ENCODE peak calls at places on chromosomes 2 and 18, in six cellular contexts. U is neuronal stem cell, Z is IMR-90, X is H1, S is trophoblast cell, I is mesenchymal stem cell. R is an unnamed sample.

GRCh38 chr18:79944746-79945117 is 6.7 kb downstream of the SLC66A2 start:
- DNase-seq in U (no peak), Z (no peak), X (no peak), S (no peak), I (no peak), R (peak; percentile 11)

GRCh38 chr2:124254621-124255020 is 229.5 kb downstream of the CNTNAP5 start:
- DNase-seq in U (no peak), Z (peak; percentile 21), X (no peak), S (no peak), I (peak; percentile 1), R (no peak)

GRCh38 chr18:78213365-78213994 is 766.1 kb upstream of the SALL3 start:
- DNase-seq in U (no peak), Z (no peak), X (no peak), S (no peak), I (no peak), R (no peak)

GRCh38 chr2:217906787-217907186 is 96.0 kb downstream of the TNS1 start:
- DNase-seq in U (no peak), Z (no peak), X (no peak), S (no peak), I (no peak), R (no peak)

GRCh38 chr2:126038901-126039300 is 617.1 kb upstream of the GYPC start:
- DNase-seq in U (no peak), Z (no peak), X (no peak), S (no peak), I (no peak), R (no peak)

GRCh38 chr2:105104208-105104731 is 66.4 kb downstream of the MRPS9 start:
- DNase-seq in U (no peak), Z (peak; percentile 82), X (no peak), S (no peak), I (no peak), R (no peak)

GRCh38 chr18:21786526-21786925 is 45.9 kb downstream of the MIB1 start:
- DNase-seq in U (no peak), Z (no peak), X (no peak), S (no peak), I (no peak), R (no peak)

GRCh38 chr2:63976125-63976510 is 43.1 kb downstream of the VPS54 start:
- DNase-seq in U (no peak), Z (no peak), X (no peak), S (no peak), I (no peak), R (no peak)

GRCh38 chr2:55923091-55923977 is at the start of gene EFEMP1:
- DNase-seq in U (peak; percentile 79), Z (peak; percentile 62), X (no peak), S (peak; percentile 17), I (peak; percentile 73), R (peak; percentile 75)

GRCh38 chr2:145563752-145564615 is 1044.1 kb upstream of the ZEB2 start:
- DNase-seq in U (no peak), Z (peak; percentile 72), X (no peak), S (no peak), I (peak; percentile 24), R (no peak)

GRCh38 chr2:70935468-70936164 is at the start of gene ATP6V1B1:
- DNase-seq in U (no peak), Z (no peak), X (no peak), S (no peak), I (no peak), R (peak; percentile 66)

GRCh38 chr2:10188211-10188610 is 65.7 kb downstream of the RRM2 start:
- DNase-seq in U (no peak), Z (peak; percentile 44), X (no peak), S (no peak), I (peak; percentile 54), R (no peak)

GRCh38 chr2:106172649-106173048 is 21.5 kb downstream of the UXS1 start:
- DNase-seq in U (no peak), Z (no peak), X (no peak), S (peak; percentile 41), I (no peak), R (no peak)

GRCh38 chr2:218888341-218888740 is 7.7 kb downstream of the WNT10A start:
- DNase-seq in U (no peak), Z (no peak), X (no peak), S (no peak), I (no peak), R (no peak)

GRCh38 chr2:239804161-239805042 is 220.7 kb downstream of the NDUFA10 start:
- DNase-seq in U (no peak), Z (no peak), X (no peak), S (no peak), I (no peak), R (peak; percentile 11)

GRCh38 chr2:190468814-190469569 is 60.8 kb downstream of the MFSD6 start:
- DNase-seq in U (no peak), Z (peak; percentile 99), X (no peak), S (no peak), I (peak; percentile 89), R (no peak)

GRCh38 chr2:121605820-121606733 is 43.2 kb downstream of the CLASP1 start:
- DNase-seq in U (no peak), Z (peak; percentile 10), X (no peak), S (peak; percentile 9), I (no peak), R (no peak)

GRCh38 chr2:54092940-54093339 is 22.5 kb upstream of the ACYP2 start:
- DNase-seq in U (no peak), Z (no peak), X (no peak), S (no peak), I (no peak), R (no peak)

GRCh38 chr18:60377778-60378469 is 5.3 kb upstream of the MC4R start:
- DNase-seq in U (no peak), Z (no peak), X (no peak), S (no peak), I (no peak), R (no peak)

GRCh38 chr18:12779456-12779855 is 76.6 kb downstream of the PSMG2 start:
- DNase-seq in U (no peak), Z (no peak), X (no peak), S (no peak), I (no peak), R (no peak)

GRCh38 chr2:198054299-198054698 is 249.9 kb downstream of the PLCL1 start:
- DNase-seq in U (peak; percentile 15), Z (peak; percentile 37), X (peak; percentile 13), S (peak; percentile 17), I (peak; percentile 47), R (peak; percentile 51)

GRCh38 chr18:64244571-64244970 is 95.7 kb upstream of the LINC00305 start:
- DNase-seq in U (no peak), Z (no peak), X (no peak), S (no peak), I (no peak), R (peak; percentile 44)

GRCh38 chr2:63257473-63257872 is 206.8 kb downstream of the OTX1 start:
- DNase-seq in U (no peak), Z (no peak), X (no peak), S (no peak), I (no peak), R (no peak)

GRCh38 chr2:154425999-154426398 is 272.5 kb upstream of the KCNJ3 start:
- DNase-seq in U (no peak), Z (no peak), X (no peak), S (no peak), I (no peak), R (no peak)

GRCh38 chr18:2442726-2443275 is 128.5 kb downstream of the METTL4 start:
- DNase-seq in U (no peak), Z (peak; percentile 8), X (no peak), S (peak; percentile 49), I (no peak), R (no peak)

GRCh38 chr2:234674781-234675201 is 177.9 kb upstream of the ARL4C start:
- DNase-seq in U (no peak), Z (peak; percentile 81), X (no peak), S (peak; percentile 22), I (peak; percentile 81), R (no peak)

GRCh38 chr2:220445429-220446105 is 818.1 kb downstream of the SLC4A3 start:
- DNase-seq in U (no peak), Z (peak; percentile 26), X (no peak), S (peak; percentile 1), I (no peak), R (no peak)

GRCh38 chr2:200439981-200440380 is 69.9 kb downstream of the KCTD18 start:
- DNase-seq in U (no peak), Z (no peak), X (no peak), S (no peak), I (no peak), R (no peak)

GRCh38 chr18:73684651-73685050 is 463.0 kb downstream of the FBXO15 start:
- DNase-seq in U (no peak), Z (peak; percentile 78), X (no peak), S (no peak), I (peak; percentile 26), R (no peak)

GRCh38 chr2:191845248-191845715 is 1.6 kb downstream of the CAVIN2 start:
- DNase-seq in U (no peak), Z (no peak), X (no peak), S (no peak), I (no peak), R (peak; percentile 51)

GRCh38 chr2:189287363-189287762 is 107.8 kb upstream of the COL5A2 start:
- DNase-seq in U (no peak), Z (no peak), X (no peak), S (no peak), I (no peak), R (no peak)
- H2BK120ac ChIP-seq in U (no peak overlapping the region), Z (peak overlapping the region; percentile 97), X (no peak overlapping the region), S (no peak overlapping the region), I (no peak overlapping the region), R (no peak overlapping the region)

GRCh38 chr2:80560298-80560697 is 255.7 kb upstream of the LRRTM1 start:
- DNase-seq in U (no peak), Z (no peak), X (no peak), S (no peak), I (peak; percentile 23), R (no peak)
- H4K91ac ChIP-seq in U (no peak overlapping the region), Z (no peak overlapping the region), X (no peak overlapping the region), S (no peak overlapping the region), I (no peak overlapping the region), R (no peak overlapping the region)

GRCh38 chr2:237593036-237593435 is 2.5 kb upstream of the RAB17 start:
- DNase-seq in U (no peak), Z (no peak), X (no peak), S (peak; percentile 75), I (no peak), R (no peak)

GRCh38 chr2:237593596-237594310 is 3.2 kb upstream of the RAB17 start:
- DNase-seq in U (no peak), Z (no peak), X (no peak), S (no peak), I (no peak), R (no peak)

GRCh38 chr2:237591379-237591881 is 896 bp upstream of the RAB17 start:
- DNase-seq in U (no peak), Z (no peak), X (no peak), S (peak; percentile 98), I (no peak), R (no peak)

GRCh38 chr2:237591021-237591370 is 462 bp upstream of the RAB17 start:
- DNase-seq in U (no peak), Z (no peak), X (no peak), S (peak; percentile 53), I (no peak), R (peak; percentile 93)

GRCh38 chr2:237592425-237592980 is 2.0 kb upstream of the RAB17 start:
- DNase-seq in U (no peak), Z (no peak), X (no peak), S (peak; percentile 53), I (no peak), R (no peak)
- H2BK120ac ChIP-seq in U (no peak overlapping the region), Z (no peak overlapping the region), X (peak overlapping the region; percentile 50), S (no peak overlapping the region), I (no peak overlapping the region), R (no peak overlapping the region)

GRCh38 chr2:34652636-34653035 is 1053.5 kb upstream of the FAM98A start:
- DNase-seq in U (peak; percentile 21), Z (no peak), X (no peak), S (no peak), I (peak; percentile 9), R (no peak)
- H4K91ac ChIP-seq in U (no peak overlapping the region), Z (no peak overlapping the region), X (no peak overlapping the region), S (no peak overlapping the region), I (no peak overlapping the region), R (no peak overlapping the region)

GRCh38 chr2:84905181-84906107 is at the start of gene TMSB10:
- DNase-seq in U (peak; percentile 76), Z (peak; percentile 80), X (no peak), S (peak; percentile 83), I (peak; percentile 87), R (peak; percentile 74)
- H2BK120ac ChIP-seq in U (peak within 1 kb of the TSS; percentile 78), Z (peak within 1 kb of the TSS; percentile 50), X (peak within 1 kb of the TSS; percentile 69), S (peak within 1 kb of the TSS; percentile 97), I (peak within 1 kb of the TSS; percentile 91), R (no peak within 1 kb of the TSS)